ENCODE peak calls at places on chromosome 7, in eight cellular contexts. O, B, P, V, T, C, F and G are unnamed samples.

GRCh38 chr7:2824678-2825461 is 19.2 kb downstream of the GNA12 start:
- DNase-seq in O (no peak), B (no peak), P (no peak), V (no peak), T (no peak), C (no peak), F (no peak), G (no peak)

GRCh38 chr7:100370303-100370702 is 3.0 kb upstream of the PILRA start:
- DNase-seq in O (no peak), B (no peak), P (no peak), V (no peak), T (no peak), C (no peak), F (no peak), G (no peak)

GRCh38 chr7:92722541-92722940 is 113.8 kb downstream of the CDK6 start:
- DNase-seq in O (no peak), B (no peak), P (no peak), V (no peak), T (no peak), C (no peak), F (no peak), G (no peak)

GRCh38 chr7:93719546-93719945 is 145.0 kb upstream of the CALCR start:
- DNase-seq in O (no peak), B (no peak), P (no peak), V (no peak), T (no peak), C (no peak), F (no peak), G (no peak)

GRCh38 chr7:127922661-127923060 is 108.6 kb downstream of the LRRC4 start:
- DNase-seq in O (no peak), B (no peak), P (no peak), V (no peak), T (no peak), C (no peak), F (no peak), G (no peak)

GRCh38 chr7:78226059-78226658 is 427.6 kb downstream of the PHTF2 start:
- DNase-seq in O (peak; percentile 60), B (peak; percentile 38), P (no peak), V (no peak), T (peak; percentile 88), C (no peak), F (no peak), G (peak; percentile 53)

GRCh38 chr7:128136215-128136597 is 104.9 kb upstream of the LEP start:
- DNase-seq in O (no peak), B (no peak), P (no peak), V (no peak), T (no peak), C (no peak), F (no peak), G (no peak)

GRCh38 chr7:80098795-80099194 is 35.8 kb upstream of the GNAI1 start:
- DNase-seq in O (no peak), B (no peak), P (no peak), V (no peak), T (peak; percentile 14), C (no peak), F (no peak), G (no peak)

GRCh38 chr7:4712371-4713182 is 30.5 kb downstream of the FOXK1 start:
- DNase-seq in O (no peak), B (no peak), P (no peak), V (no peak), T (no peak), C (peak; percentile 62), F (no peak), G (peak; percentile 31)

GRCh38 chr7:52917982-52918578 is 117.4 kb upstream of the POM121L12 start:
- DNase-seq in O (no peak), B (no peak), P (no peak), V (no peak), T (peak; percentile 24), C (no peak), F (no peak), G (no peak)